ENCODE peak calls at places on chromosomes 13 and 19, in five cellular contexts. H is colonic mucosa, O is AG04449, P is brain microvascular endothelial cell, D is spleen. J is an unnamed sample.

GRCh38 chr13:49020940-49021548 is 45.3 kb downstream of the FNDC3A start:
- DNase-seq in H (no peak), O (no peak), P (no peak), D (no peak), J (no peak)

GRCh38 chr19:49133621-49134454 is 14.5 kb downstream of the PPFIA3 start:
- DNase-seq in H (peak; percentile 92), O (no peak), P (peak; percentile 33), D (no peak), J (no peak)

GRCh38 chr19:48660854-48661731 is 11.7 kb downstream of the NTN5 start:
- DNase-seq in H (peak; percentile 80), O (no peak), P (peak; percentile 88), D (peak; percentile 89), J (peak; percentile 38)

GRCh38 chr13:114001331-114002008 is 27.6 kb upstream of the C13orf46 start:
- DNase-seq in H (no peak), O (no peak), P (no peak), D (peak; percentile 66), J (no peak)

GRCh38 chr19:34173145-34173956 is 1.0 kb downstream of the LSM14A start:
- DNase-seq in H (peak; percentile 86), O (no peak), P (no peak), D (peak; percentile 76), J (no peak)

GRCh38 chr19:10552596-10553053 is 8.9 kb downstream of the ATG4D start:
- DNase-seq in H (peak; percentile 30), O (no peak), P (no peak), D (no peak), J (no peak)

GRCh38 chr19:13619203-13619632 is 112.9 kb upstream of the CACNA1A start:
- DNase-seq in H (no peak), O (peak; percentile 34), P (peak; percentile 3), D (no peak), J (no peak)

GRCh38 chr13:46926856-46927625 is 30.2 kb upstream of the HTR2A start:
- DNase-seq in H (no peak), O (no peak), P (no peak), D (no peak), J (no peak)

GRCh38 chr13:20525144-20525600 is 485 bp downstream of the CRYL1 start:
- DNase-seq in H (peak; percentile 61), O (no peak), P (no peak), D (peak; percentile 88), J (no peak)

GRCh38 chr13:42788601-42789000 is 7.2 kb downstream of the FAM216B start:
- DNase-seq in H (no peak), O (no peak), P (no peak), D (no peak), J (no peak)

GRCh38 chr13:44912617-44913016 is 76.7 kb downstream of the NUFIP1 start:
- DNase-seq in H (no peak), O (no peak), P (no peak), D (no peak), J (no peak)

GRCh38 chr13:106691861-106692260 is 123.9 kb upstream of the ARGLU1 start:
- DNase-seq in H (no peak), O (no peak), P (no peak), D (no peak), J (no peak)

GRCh38 chr19:19422156-19422555 is 16.7 kb downstream of the GATAD2A start:
- DNase-seq in H (no peak), O (no peak), P (no peak), D (peak; percentile 31), J (no peak)

GRCh38 chr19:42176649-42176989 is 40.9 kb downstream of the DEDD2 start:
- DNase-seq in H (no peak), O (no peak), P (no peak), D (no peak), J (no peak)

GRCh38 chr19:16915135-16915534 is 26.3 kb downstream of the F2RL3 start:
- DNase-seq in H (no peak), O (no peak), P (no peak), D (peak; percentile 4), J (no peak)

GRCh38 chr19:50943074-50943828 is 9.6 kb downstream of the KLK5 start:
- DNase-seq in H (no peak), O (no peak), P (no peak), D (no peak), J (no peak)

GRCh38 chr13:110758195-110758594 is 44.7 kb downstream of the ING1 start:
- DNase-seq in H (no peak), O (no peak), P (peak; percentile 11), D (no peak), J (peak; percentile 18)

GRCh38 chr13:54287062-54287764 is 1258.6 kb downstream of the OLFM4 start:
- DNase-seq in H (no peak), O (no peak), P (no peak), D (peak; percentile 40), J (no peak)

GRCh38 chr13:24263652-24264051 is 45.7 kb upstream of the C1QTNF9 start:
- DNase-seq in H (no peak), O (no peak), P (peak; percentile 70), D (no peak), J (no peak)

GRCh38 chr19:53034948-53035675 is 9.4 kb upstream of the ERVV-2 start:
- DNase-seq in H (no peak), O (no peak), P (no peak), D (no peak), J (no peak)

GRCh38 chr19:11027381-11027780 is 61.9 kb upstream of the LDLR start:
- DNase-seq in H (no peak), O (no peak), P (no peak), D (no peak), J (no peak)

GRCh38 chr19:17553256-17553655 is 2.2 kb upstream of the COLGALT1 start:
- DNase-seq in H (peak; percentile 59), O (peak; percentile 81), P (peak; percentile 86), D (no peak), J (peak; percentile 81)

GRCh38 chr19:56947206-56947605 is 106.7 kb upstream of the PEG3 start:
- DNase-seq in H (no peak), O (no peak), P (no peak), D (no peak), J (no peak)

GRCh38 chr19:2810141-2811091 is 9.3 kb upstream of the ZNF554 start:
- DNase-seq in H (no peak), O (no peak), P (no peak), D (no peak), J (no peak)

GRCh38 chr13:95710313-95710712 is 33.4 kb downstream of the DNAJC3 start:
- DNase-seq in H (no peak), O (no peak), P (peak; percentile 60), D (no peak), J (peak; percentile 23)

GRCh38 chr19:3365447-3366103 is 808 bp upstream of the NFIC start:
- DNase-seq in H (peak; percentile 62), O (no peak), P (no peak), D (peak; percentile 84), J (no peak)

GRCh38 chr13:73833331-73834070 is 300.7 kb downstream of the KLF12 start:
- DNase-seq in H (no peak), O (no peak), P (no peak), D (no peak), J (no peak)
- TF ChIP-seq CTCF in H (no peak), O (no peak), P (no peak), D (no peak), J (no peak)

DNA sequence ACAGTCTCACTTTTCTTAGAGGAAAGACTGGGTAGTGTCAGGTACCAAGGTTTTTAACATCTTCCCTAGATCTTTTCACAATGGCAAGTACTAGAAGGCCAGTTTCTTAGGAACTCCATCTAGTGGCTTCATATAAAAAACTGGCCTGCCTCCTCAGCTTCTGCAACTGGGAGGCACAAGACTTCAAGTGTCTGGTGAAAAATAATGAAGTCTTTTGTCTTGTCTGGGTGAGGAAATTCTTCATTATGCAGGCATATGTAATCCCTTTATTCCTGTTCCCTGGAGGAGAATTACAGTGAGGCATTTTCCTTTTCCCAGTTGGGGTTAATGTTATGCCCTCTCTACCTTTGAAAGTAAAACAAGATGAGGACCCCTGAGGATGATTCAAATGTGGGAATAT is 300.5 kb downstream of the NALCN start:
- DNase-seq in H (no peak), O (no peak), P (no peak), D (no peak), J (no peak)
- TF ChIP-seq CTCF in H (no peak), O (no peak), P (peak; percentile 51), D (no peak), J (peak; percentile 10)

DNA sequence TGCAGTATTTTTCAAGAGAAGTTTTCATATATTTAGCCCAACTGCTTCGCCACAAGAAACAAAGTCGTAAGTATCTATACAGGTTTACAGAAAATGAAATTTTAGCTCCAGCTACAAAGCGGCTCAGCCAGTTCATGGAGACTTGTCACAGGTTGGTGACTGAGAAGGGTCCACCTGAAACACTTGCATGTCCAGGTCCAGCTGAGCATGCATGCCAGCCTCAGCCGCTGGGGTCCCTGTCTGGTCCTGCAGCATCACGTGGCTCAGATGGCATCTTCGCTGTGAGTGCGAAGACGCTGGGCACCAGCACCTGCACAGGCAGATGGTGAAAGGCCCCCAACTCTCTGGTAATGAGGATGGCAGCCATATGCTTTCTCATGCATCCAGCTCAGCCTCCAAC is 63.8 kb downstream of the SHISA2 start:
- DNase-seq in H (no peak), O (no peak), P (no peak), D (no peak), J (no peak)
- TF ChIP-seq CTCF in H (no peak), O (no peak), P (no peak), D (no peak), J (no peak)

GRCh38 chr13:66623129-66623528 is 607.0 kb downstream of the PCDH9 start:
- DNase-seq in H (no peak), O (no peak), P (no peak), D (no peak), J (no peak)
- TF ChIP-seq CTCF in H (no peak), O (no peak), P (no peak), D (no peak), J (no peak)

GRCh38 chr19:40376286-40376862 is 13.6 kb downstream of the HIPK4 start:
- DNase-seq in H (no peak), O (no peak), P (no peak), D (no peak), J (no peak)
- TF ChIP-seq CTCF in H (no peak), O (no peak), P (no peak), D (no peak), J (no peak)